ENCODE peak calls at places on chromosomes 12 and 14, in six cellular contexts. V, U, Q, B, Z and P are unnamed samples.

GRCh38 chr12:127987199-127987901 is 279.6 kb upstream of the TMEM132C start:
- DNase-seq in U (no peak), Z (no peak), Q (no peak), B (no peak), V (no peak), P (no peak)

GRCh38 chr12:71061451-71061850 is 96.3 kb downstream of the TSPAN8 start:
- DNase-seq in Q (no peak), Z (no peak), B (no peak), U (no peak), V (no peak), P (no peak)

GRCh38 chr12:47835017-47835830 is 15.5 kb upstream of the HDAC7 start:
- DNase-seq in B (no peak), U (no peak), V (no peak), Q (no peak), Z (no peak), P (no peak)

GRCh38 chr12:49296836-49297694 is 2.1 kb downstream of the PRPH start:
- DNase-seq in U (no peak), Z (peak; percentile 62), V (no peak), B (peak; percentile 74), Q (peak; percentile 86), P (peak; percentile 56)

GRCh38 chr12:118055144-118055557 is 5.8 kb downstream of the WSB2 start:
- DNase-seq in Z (no peak), U (no peak), Q (peak; percentile 39), V (peak; percentile 22), B (no peak), P (peak; percentile 43)

GRCh38 chr12:31629756-31630732 is 29.4 kb upstream of the ETFBKMT start:
- DNase-seq in B (no peak), Z (no peak), Q (no peak), V (peak; percentile 55), U (peak; percentile 69), P (peak; percentile 22)

GRCh38 chr12:31620311-31620710 is 29.4 kb upstream of the DENND5B start:
- DNase-seq in Z (no peak), Q (peak; percentile 12), V (peak; percentile 8), B (no peak), U (no peak), P (no peak)

GRCh38 chr12:79978692-79979091 is 43.8 kb upstream of the PPP1R12A start:
- DNase-seq in Q (no peak), B (no peak), Z (no peak), V (no peak), U (no peak), P (no peak)

GRCh38 chr14:59406454-59407245 is 58.5 kb downstream of the GPR135 start:
- DNase-seq in V (peak; percentile 59), B (no peak), Q (no peak), Z (no peak), U (peak; percentile 41), P (no peak)

GRCh38 chr12:49983892-49984291 is 11.1 kb downstream of the AQP6 start:
- DNase-seq in Z (no peak), B (no peak), U (no peak), V (peak; percentile 92), Q (no peak), P (no peak)

GRCh38 chr12:68011882-68012207 is 22.6 kb downstream of the IFNG-AS1 start:
- DNase-seq in Q (no peak), V (peak; percentile 12), Z (no peak), B (no peak), U (no peak), P (no peak)

GRCh38 chr14:55323910-55324309 is 52.7 kb downstream of the FBXO34 start:
- DNase-seq in U (no peak), V (no peak), B (no peak), Z (no peak), Q (no peak), P (no peak)
- TF ChIP-seq CTCF in U (no peak), V (no peak), B (no peak), Z (no peak), Q (no peak), P (no peak)

GRCh38 chr12:20487519-20487918 is 119.2 kb downstream of the PDE3A start:
- DNase-seq in Q (no peak), U (no peak), Z (no peak), B (no peak), V (no peak), P (no peak)

GRCh38 chr12:20482680-20483079 is 114.3 kb downstream of the PDE3A start:
- DNase-seq in B (no peak), Q (no peak), U (no peak), V (no peak), Z (no peak), P (no peak)

GRCh38 chr12:20489645-20490044 is 121.3 kb downstream of the PDE3A start:
- DNase-seq in Q (no peak), B (no peak), Z (no peak), U (no peak), V (peak; percentile 36), P (no peak)

GRCh38 chr12:20483776-20484175 is 115.4 kb downstream of the PDE3A start:
- DNase-seq in U (no peak), V (peak; percentile 65), Z (no peak), Q (no peak), B (no peak), P (no peak)

DNA sequence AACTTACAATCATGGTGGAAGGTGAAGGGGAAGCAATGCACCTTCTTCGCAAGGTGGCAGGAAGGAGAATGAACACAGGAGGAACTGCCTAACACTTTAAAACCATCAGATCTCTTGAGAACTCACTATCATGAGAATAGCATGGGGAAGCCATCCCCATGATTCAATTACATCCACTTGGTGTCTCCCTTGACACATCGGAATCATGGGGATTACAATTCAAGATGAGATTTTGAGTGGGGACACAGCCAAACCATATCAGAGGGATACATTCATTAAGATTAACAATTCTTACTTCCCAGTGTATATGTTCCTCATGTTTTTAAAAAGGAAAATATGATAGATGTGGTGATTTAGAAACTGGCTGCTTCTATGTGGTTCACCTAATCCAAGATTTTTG is 117.9 kb downstream of the PDE3A start:
- DNase-seq in Q (no peak), V (peak; percentile 40), B (no peak), Z (peak; percentile 21), U (no peak), P (no peak)
- TF ChIP-seq CTCF in Q (peak; percentile 50), V (peak; percentile 32), B (no peak), Z (peak; percentile 37), U (no peak), P (no peak)

GRCh38 chr14:36647827-36648753 is 13.6 kb upstream of the PAX9 start:
- DNase-seq in V (peak; percentile 30), U (no peak), Q (peak; percentile 47), B (peak; percentile 67), Z (no peak), P (peak; percentile 75)
- TF ChIP-seq CTCF in V (peak; percentile 60), U (peak; percentile 43), Q (peak; percentile 73), B (peak; percentile 30), Z (peak; percentile 41), P (peak; percentile 60)

DNA sequence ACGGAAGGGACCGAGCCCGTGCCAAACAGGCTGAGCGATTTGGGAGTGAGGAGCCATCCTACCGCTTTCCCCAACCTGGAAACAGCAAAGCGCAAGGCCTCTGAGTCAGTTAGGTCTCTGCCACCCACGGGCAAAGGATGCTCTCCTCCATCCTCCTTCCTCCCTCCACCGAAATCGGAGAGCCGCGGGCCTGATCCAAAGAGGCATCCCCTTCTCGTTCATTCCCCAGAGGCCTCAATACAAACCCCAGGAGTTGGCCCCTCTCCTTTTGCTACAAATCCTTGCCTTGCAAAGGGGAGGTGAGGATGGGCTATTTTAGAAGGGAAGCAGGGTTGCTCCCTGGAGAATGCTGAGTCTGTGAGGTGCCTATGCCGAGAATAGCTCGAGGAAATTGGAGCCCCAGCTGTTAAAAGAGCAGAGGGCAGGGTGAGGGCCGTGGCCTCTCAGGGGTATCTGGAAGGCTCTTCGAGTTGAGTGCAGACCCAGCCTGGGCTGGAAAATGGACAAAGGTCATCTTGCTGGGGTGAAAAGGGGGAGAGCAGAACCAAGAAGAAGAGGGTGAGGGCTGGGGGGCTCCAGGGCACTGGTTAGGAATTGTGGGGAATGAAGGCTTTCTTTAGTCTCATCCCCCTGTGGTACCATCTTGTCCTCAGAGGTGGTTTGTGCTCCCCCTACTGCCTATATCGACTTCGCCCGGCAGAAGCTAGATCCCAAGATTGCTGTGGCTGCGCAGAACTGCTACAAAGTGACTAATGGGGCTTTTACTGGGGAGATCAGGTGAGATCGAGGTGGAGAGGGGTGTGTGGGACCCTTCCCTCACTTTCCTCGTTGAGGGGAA is 1.1 kb downstream of the TPI1 start:
- DNase-seq in U (no peak), Z (no peak), B (no peak), V (peak; percentile 29), Q (no peak), P (no peak)
- TF ChIP-seq CTCF in U (no peak), Z (peak; percentile 25), B (no peak), V (peak; percentile 30), Q (no peak), P (no peak)

DNA sequence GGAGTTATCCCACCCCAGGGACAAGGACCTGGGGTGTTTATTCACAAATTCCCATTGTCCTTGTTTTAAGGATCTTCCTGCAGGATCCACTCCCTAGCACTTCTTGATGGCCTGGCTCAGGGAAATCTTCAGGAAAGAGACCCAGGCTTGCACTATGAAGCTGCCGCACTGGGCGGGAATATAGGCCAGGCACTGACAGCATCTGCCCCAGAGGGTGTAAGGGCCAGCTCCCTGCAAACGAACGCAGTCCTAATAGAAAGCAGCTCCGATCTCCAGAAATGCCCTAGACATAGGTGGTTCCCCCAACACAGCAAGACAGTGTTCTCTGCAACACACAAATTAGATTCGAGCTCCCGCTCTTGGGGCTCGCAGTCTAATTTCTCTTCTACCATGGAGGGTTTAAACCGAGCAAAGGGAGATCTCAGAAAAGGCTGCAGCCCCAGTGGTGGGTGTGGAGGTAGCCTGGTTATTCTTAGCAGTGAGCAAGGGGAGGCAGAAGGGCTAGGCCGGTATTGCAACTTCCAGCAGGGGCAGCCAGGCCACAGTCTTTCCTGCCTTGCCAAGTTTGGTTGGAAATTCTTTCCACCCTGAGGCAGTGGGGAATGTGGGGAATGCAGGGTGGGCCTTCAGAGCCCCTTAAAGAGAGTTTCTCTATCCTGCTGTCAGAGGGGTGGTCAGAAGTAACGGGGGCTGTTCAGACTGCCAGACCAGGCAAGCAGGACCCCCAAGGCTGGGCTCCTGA is 16.1 kb upstream of the WSCD2 start:
- DNase-seq in Z (no peak), U (no peak), Q (no peak), B (no peak), V (no peak), P (peak; percentile 29)
- TF ChIP-seq CTCF in Z (no peak), U (no peak), Q (no peak), B (no peak), V (no peak), P (no peak)